ENCODE peak calls at places on chromosomes 16 and 17, in five cellular contexts. V is H9, L is neuronal stem cell, A is mesenchymal stem cell, B is H1. C is an unnamed sample.

GRCh38 chr16:30894540-30895368 is 877 bp upstream of the BCL7C start:
- DNase-seq in V (no peak), L (no peak), A (peak), B (no peak), C (no peak)

GRCh38 chr17:80824549-80825470 is 166.8 kb upstream of the CHMP6 start:
- DNase-seq in V (no peak), L (no peak), A (no peak), B (no peak), C (no peak)

GRCh38 chr16:84754353-84754856 is 54.6 kb downstream of the USP10 start:
- DNase-seq in V (peak), L (peak), A (peak), B (peak), C (peak)

GRCh38 chr16:67910162-67910561 is 17.1 kb downstream of the PSKH1 start:
- DNase-seq in V (no peak), L (no peak), A (peak), B (no peak), C (no peak)

GRCh38 chr17:81251943-81252301 is 12.8 kb downstream of the NDUFAF8 start:
- DNase-seq in V (no peak), L (no peak), A (no peak), B (no peak), C (no peak)

GRCh38 chr17:5898406-5898805 is 171.8 kb upstream of the WSCD1 start:
- DNase-seq in V (peak), L (no peak), A (no peak), B (no peak), C (no peak)

GRCh38 chr16:27408012-27408601 is 6.1 kb downstream of the IL21R start:
- DNase-seq in V (no peak), L (no peak), A (peak), B (no peak), C (no peak)

GRCh38 chr16:67538666-67539101 is 10.1 kb downstream of the RIPOR1 start:
- DNase-seq in V (peak), L (no peak), A (peak), B (no peak), C (peak)

GRCh38 chr17:80308672-80309517 is 48.2 kb downstream of the RNF213 start:
- DNase-seq in V (no peak), L (no peak), A (peak), B (no peak), C (no peak)

DNA sequence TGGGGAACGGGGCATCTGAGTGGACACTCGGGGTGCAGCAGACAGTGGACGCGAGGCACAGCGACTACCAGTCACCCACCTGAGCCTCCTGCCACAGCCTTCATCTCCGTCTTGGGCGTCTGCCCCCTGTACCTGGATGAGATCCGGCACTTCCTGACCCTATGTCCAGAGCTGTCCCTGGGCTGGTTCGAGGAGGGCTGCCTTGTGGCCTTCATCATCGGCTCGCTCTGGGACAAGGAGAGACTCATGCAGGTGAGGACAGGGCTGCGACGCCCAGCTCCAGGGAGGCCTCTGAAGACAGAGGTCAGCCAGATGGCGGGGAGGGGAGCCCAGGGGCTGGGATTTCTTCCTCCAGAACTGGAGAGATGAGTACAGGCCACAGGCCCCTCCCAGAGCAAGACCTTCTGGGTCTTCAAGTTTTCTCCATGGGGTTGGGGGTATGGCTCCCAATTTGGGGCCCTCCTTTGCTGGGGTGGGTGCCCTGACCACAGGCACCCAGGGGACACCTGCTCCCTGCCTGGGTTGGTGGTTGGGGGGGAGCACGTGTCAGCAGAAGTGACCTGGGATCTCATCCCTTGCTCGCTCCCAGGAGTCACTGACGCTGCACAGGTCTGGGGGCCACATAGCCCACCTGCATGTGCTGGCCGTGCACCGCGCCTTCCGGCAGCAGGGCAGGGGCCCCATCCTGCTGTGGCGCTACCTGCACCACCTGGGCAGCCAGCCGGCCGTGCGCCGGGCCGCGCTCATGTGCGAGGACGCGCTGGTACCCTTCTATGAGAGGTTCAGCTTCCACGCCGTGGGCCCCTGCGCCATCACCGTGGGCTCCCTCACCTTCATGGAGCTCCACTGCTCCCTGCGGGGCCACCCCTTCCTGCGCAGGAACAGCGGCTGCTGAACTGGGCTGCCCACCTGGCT is 1.9 kb downstream of the AANAT start:
- DNase-seq in V (peak), L (no peak), A (no peak), B (no peak), C (no peak)
- H2BK12ac ChIP-seq in V (no peak), L (no peak), A (no peak), B (no peak), C (no peak)

DNA sequence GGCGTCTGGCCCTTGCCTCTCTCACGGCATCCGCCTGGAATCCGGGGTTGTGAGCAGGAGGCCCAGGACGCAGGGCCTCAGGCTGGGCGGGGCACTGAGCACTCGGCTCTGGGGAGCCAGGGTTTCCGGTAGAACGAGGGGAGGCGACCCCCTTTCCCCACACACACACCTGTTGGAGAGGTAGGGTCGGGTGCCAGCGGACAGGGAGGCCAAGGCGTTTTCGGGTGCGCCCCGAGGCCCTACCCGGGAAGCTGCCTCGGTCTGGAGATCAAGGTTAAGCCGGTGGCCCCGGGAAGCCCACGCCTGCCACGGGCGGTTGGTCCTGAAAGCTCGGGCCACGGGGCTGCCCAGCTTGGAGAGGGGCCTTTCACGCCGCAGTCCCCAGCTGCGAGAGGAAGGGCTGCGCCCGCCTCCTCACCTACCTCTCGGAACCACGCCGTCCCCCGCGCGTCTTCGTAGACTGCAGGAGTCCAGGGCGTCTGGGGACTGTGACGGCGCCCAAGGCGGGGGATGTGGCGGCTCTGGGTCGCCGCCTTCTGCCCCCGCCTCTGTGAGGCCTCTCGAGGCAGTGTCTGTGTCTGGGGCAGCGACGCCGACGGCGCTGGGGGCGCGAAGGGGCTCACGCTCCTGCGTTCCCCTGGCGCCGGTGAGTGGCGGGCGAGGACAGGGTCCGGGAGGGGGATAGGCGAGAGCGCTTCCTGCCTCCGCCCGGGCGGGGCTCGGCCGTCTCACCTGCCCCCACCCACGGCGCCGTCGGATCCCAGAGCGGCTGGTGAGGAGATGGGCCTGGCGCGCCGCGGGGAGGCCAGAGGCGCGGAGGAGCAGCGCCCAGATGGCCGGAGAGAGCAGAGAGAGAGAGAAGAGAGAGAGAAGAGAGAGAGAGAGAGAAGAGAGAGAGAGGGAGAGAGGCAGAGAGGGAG is 20.3 kb upstream of the HOXB9 start:
- DNase-seq in V (peak), L (no peak), A (peak), B (no peak), C (no peak)
- H2BK12ac ChIP-seq in V (no peak), L (no peak), A (peak), B (peak), C (no peak)

GRCh38 chr16:79401157-79401556 is 199.4 kb downstream of the MAF start:
- DNase-seq in V (no peak), L (no peak), A (no peak), B (no peak), C (no peak)
- H2BK12ac ChIP-seq in V (no peak), L (no peak), A (no peak), B (no peak), C (no peak)

DNA sequence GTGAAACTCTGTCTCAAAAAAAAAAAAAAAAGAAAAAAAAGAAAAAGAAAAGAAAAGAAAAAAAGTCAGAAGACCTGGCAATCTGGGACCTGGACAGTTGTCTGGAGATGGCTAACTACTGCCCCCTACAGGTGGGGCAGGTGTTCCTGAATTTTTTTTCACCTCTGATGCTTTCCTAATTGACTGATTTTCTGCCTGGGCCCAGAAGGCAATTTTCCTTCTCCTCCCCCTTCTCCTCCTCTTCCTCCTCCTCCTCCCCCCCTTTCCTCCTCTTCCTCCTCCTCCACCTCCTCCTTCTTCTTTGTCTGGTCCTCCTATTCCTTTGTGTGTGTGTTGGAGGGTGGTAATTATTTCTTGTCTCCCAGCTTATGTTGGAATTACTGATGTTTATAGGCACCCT is 26.7 kb downstream of the IRX5 start:
- DNase-seq in V (peak), L (no peak), A (no peak), B (no peak), C (no peak)
- H2BK12ac ChIP-seq in V (no peak), L (no peak), A (no peak), B (no peak), C (no peak)

GRCh38 chr17:74987418-74987908 is at the start of gene CDR2L:
- DNase-seq in V (peak), L (peak), A (peak), B (peak), C (peak)
- H2BK12ac ChIP-seq in V (no peak), L (no peak), A (peak), B (peak), C (no peak)

C was measured in trophoblast cell.